ENCODE peak calls at places on chromosomes 13 and 19, in ten cellular contexts. D, C, L, A, P, H, M, Y, W and I are unnamed samples.

GRCh38 chr19:43789029-43789428 is 8.3 kb upstream of the KCNN4 start:
- DNase-seq in H (no peak), W (no peak), A (no peak), D (peak), L (no peak), P (no peak), Y (no peak), M (peak), C (no peak), I (peak)

GRCh38 chr19:57056972-57057371 is 62.8 kb upstream of the USP29 start:
- DNase-seq in A (peak), C (no peak), W (no peak), D (no peak), P (no peak), Y (peak), H (no peak), M (no peak), L (no peak), I (no peak)

GRCh38 chr13:96792736-96793444 is 201.4 kb downstream of the OXGR1 start:
- DNase-seq in P (no peak), D (peak), M (peak), W (no peak), Y (no peak), A (no peak), H (no peak), C (no peak), L (no peak), I (no peak)

GRCh38 chr13:49370390-49370789 is 73.5 kb downstream of the CAB39L start:
- DNase-seq in Y (no peak), H (no peak), A (no peak), M (no peak), C (no peak), L (no peak), W (no peak), P (no peak), D (no peak), I (no peak)

GRCh38 chr19:19170053-19170945 is at the start of gene MEF2B:
- DNase-seq in C (peak), M (peak), H (no peak), L (peak), P (peak), W (peak), D (peak), A (peak), Y (peak), I (peak)

GRCh38 chr19:18611327-18612050 is 1.2 kb upstream of the TMEM59L start:
- DNase-seq in L (peak), A (no peak), W (no peak), Y (no peak), H (no peak), P (no peak), M (no peak), D (no peak), C (no peak), I (peak)

GRCh38 chr19:53037101-53038097 is 7.1 kb upstream of the ERVV-2 start:
- DNase-seq in H (peak), P (no peak), W (no peak), L (no peak), A (no peak), D (peak), C (peak), Y (peak), M (peak), I (peak)

GRCh38 chr13:40143559-40143958 is 488.1 kb downstream of the COG6 start:
- DNase-seq in P (no peak), W (no peak), Y (no peak), C (no peak), A (no peak), L (no peak), H (no peak), D (no peak), M (no peak), I (no peak)

GRCh38 chr19:46303702-46304397 is 7.0 kb downstream of the HIF3A start:
- DNase-seq in A (peak), L (no peak), Y (peak), P (no peak), M (peak), D (peak), H (no peak), C (peak), W (peak), I (peak)

GRCh38 chr13:65600702-65601101 is 1629.4 kb downstream of the PCDH9 start:
- DNase-seq in D (peak), P (no peak), M (peak), Y (no peak), C (no peak), A (no peak), W (no peak), L (no peak), H (no peak), I (no peak)

GRCh38 chr13:45315520-45316167 is 25.3 kb downstream of the TPT1 start:
- DNase-seq in A (no peak), P (no peak), C (no peak), M (no peak), H (no peak), D (no peak), Y (no peak), L (no peak), W (no peak), I (no peak)

GRCh38 chr19:54448037-54448773 is 794 bp upstream of the LENG8 start:
- DNase-seq in D (peak), C (no peak), M (peak), W (no peak), Y (peak), P (peak), A (no peak), H (no peak), L (peak), I (peak)

GRCh38 chr19:10662384-10663251 is 8.5 kb downstream of the ILF3 start:
- DNase-seq in H (no peak), Y (no peak), C (no peak), P (no peak), L (no peak), M (peak), W (no peak), D (no peak), A (no peak), I (no peak)

GRCh38 chr13:52177276-52177675 is 17.9 kb upstream of the NEK3 start:
- DNase-seq in P (no peak), D (no peak), W (no peak), M (no peak), Y (no peak), A (no peak), H (no peak), C (no peak), L (no peak), I (no peak)

GRCh38 chr13:43751624-43752023 is 35.1 kb downstream of the ENOX1 start:
- DNase-seq in M (peak), L (no peak), C (no peak), A (no peak), H (no peak), Y (no peak), D (peak), P (no peak), W (no peak), I (no peak)

GRCh38 chr13:98752942-98753290 is 444 bp upstream of the SLC15A1 start:
- DNase-seq in Y (no peak), H (no peak), C (no peak), A (no peak), W (no peak), L (no peak), D (no peak), P (no peak), M (no peak), I (no peak)

GRCh38 chr13:98752111-98752941 is at the start of gene SLC15A1:
- DNase-seq in W (no peak), L (no peak), C (no peak), A (no peak), Y (no peak), H (no peak), P (no peak), D (no peak), M (no peak), I (peak)

GRCh38 chr13:98749501-98749900 is 3.0 kb downstream of the SLC15A1 start:
- DNase-seq in Y (no peak), L (no peak), P (no peak), M (peak), A (no peak), C (no peak), D (no peak), H (no peak), W (no peak), I (no peak)

GRCh38 chr13:98755116-98755515 is 2.6 kb upstream of the SLC15A1 start:
- DNase-seq in L (no peak), A (no peak), D (no peak), W (no peak), H (no peak), P (no peak), C (no peak), Y (no peak), M (no peak), I (no peak)

DNA sequence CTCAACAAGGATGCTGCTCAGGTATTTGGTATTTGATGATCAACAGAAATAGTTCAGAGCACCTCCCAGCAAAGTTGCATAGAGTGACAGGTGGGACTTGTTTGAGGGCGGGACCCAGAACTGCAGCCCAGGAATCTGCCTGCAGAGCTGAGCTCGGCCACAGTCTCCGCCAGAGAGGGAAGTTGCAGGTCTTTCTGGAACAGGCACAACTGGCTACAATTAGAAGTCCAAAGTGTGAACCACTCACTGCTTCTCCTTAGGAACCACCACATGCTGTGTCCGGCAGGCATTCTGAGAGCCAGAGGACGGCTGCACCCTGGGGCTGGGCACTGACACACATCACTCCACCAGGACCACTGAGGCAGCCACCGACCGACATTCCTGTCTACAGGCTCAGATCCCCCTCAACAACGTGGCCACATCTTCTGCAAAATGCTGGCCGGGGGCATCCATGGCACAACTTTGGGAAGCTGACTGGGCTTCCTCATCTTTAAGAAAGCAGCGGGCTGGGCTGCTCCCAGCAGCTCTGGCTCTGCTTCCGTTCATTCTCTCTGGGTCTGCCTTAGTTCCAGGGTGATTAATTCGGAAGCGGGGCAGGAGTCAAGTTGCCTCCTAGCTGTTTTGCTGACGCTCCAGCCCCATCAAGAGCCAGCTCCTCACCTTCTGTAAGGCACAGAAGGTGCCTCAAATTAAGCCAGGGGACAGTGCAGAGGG is 918 bp downstream of the SLC15A1 start:
- DNase-seq in H (no peak), A (no peak), Y (no peak), P (no peak), L (no peak), C (no peak), W (no peak), D (peak), M (peak), I (peak)
- TF ChIP-seq CTCF in H (no peak), A (no peak), Y (no peak), P (no peak), L (no peak), C (no peak), W (no peak), D (no peak), M (no peak), I (no peak)

DNA sequence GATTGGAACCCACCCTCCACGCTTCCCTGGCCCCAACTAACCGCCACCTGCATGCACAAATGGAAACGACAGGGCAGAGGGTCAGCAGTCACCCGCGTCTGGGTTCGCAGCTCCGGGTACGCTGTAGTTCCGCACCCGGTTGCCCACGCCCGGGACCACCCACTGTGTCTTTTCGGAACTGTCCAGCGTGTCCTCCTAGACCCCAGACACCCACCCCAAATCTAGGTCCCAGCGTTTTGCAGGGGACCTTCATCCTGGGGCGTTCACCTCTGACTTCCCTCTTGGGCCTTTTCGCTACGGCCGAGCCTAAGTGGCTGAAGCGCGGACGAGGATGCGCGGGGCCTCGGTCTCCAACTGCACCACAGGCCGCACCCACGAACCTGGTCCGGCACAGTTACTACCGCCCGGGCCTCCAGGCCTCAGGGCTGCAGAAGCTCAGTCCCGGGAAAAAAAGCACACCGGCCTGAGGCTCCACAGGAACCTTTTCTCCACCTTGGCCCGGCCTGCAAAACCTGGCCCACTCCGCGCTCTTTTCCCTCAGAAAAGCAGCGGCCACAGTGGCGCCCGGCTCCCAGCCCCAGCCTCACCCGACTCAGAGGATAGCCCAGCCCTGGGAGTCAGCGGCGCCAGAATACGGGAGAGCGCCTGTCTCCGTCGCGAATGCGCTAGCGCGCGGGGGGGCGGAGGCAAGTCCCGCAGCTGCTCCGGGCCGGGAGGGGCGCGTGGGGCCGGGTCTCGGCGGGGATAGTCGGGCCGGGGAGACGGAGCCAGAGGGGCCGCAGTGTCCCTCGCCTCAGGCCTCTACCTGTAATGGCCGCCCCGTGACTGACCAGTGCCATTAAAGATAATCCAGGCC is at the start of gene ZFP30:
- DNase-seq in H (peak), W (peak), P (peak), L (peak), A (peak), Y (peak), C (peak), M (peak), D (peak), I (peak)
- TF ChIP-seq CTCF in H (no peak), W (no peak), P (no peak), L (peak), A (no peak), Y (no peak), C (no peak), M (no peak), D (no peak), I (no peak)

GRCh38 chr19:49664171-49665070 is 1.2 kb downstream of the IRF3 start:
- DNase-seq in P (peak), W (peak), A (peak), C (peak), M (peak), Y (peak), H (no peak), D (peak), L (peak), I (peak)
- TF ChIP-seq CTCF in P (peak), W (no peak), A (no peak), C (no peak), M (no peak), Y (no peak), H (no peak), D (peak), L (peak), I (no peak)

GRCh38 chr19:51140441-51140840 is 1.7 kb upstream of the SIGLEC7 start:
- DNase-seq in L (no peak), M (no peak), W (no peak), Y (no peak), D (no peak), H (no peak), P (no peak), A (no peak), C (no peak), I (no peak)

GRCh38 chr19:51141181-51141580 is 920 bp upstream of the SIGLEC7 start:
- DNase-seq in L (no peak), H (no peak), Y (no peak), C (no peak), D (no peak), P (no peak), M (no peak), W (no peak), A (no peak), I (no peak)

GRCh38 chr19:51138549-51138979 is 3.5 kb upstream of the SIGLEC7 start:
- DNase-seq in P (no peak), L (no peak), C (no peak), M (no peak), W (no peak), Y (no peak), D (no peak), A (peak), H (no peak), I (no peak)

GRCh38 chr19:51137812-51138425 is 4.2 kb upstream of the SIGLEC7 start:
- DNase-seq in L (no peak), H (no peak), Y (no peak), A (no peak), P (no peak), D (no peak), W (no peak), M (no peak), C (no peak), I (no peak)

GRCh38 chr19:51139299-51140018 is 2.6 kb upstream of the SIGLEC7 start:
- DNase-seq in M (no peak), W (no peak), H (no peak), A (no peak), L (no peak), D (no peak), C (no peak), Y (no peak), P (no peak), I (no peak)
- TF ChIP-seq CTCF in M (no peak), W (no peak), H (no peak), A (no peak), L (no peak), D (no peak), C (no peak), Y (no peak), P (no peak), I (no peak)

GRCh38 chr19:49761625-49762311 is 1.3 kb downstream of the TSKS start:
- DNase-seq in W (no peak), M (peak), C (no peak), A (no peak), H (peak), P (no peak), Y (no peak), L (peak), D (peak), I (no peak)
- TF ChIP-seq CTCF in W (no peak), M (peak), C (no peak), A (no peak), H (peak), P (no peak), Y (no peak), L (peak), D (peak), I (no peak)

GRCh38 chr13:27174766-27175455 is 3.3 kb upstream of the USP12 start:
- DNase-seq in Y (no peak), A (no peak), H (no peak), P (no peak), M (peak), L (no peak), D (no peak), W (no peak), C (no peak), I (no peak)

GRCh38 chr13:27176772-27177171 is 5.2 kb upstream of the USP12 start:
- DNase-seq in D (no peak), C (no peak), L (no peak), A (no peak), M (no peak), W (no peak), P (no peak), H (no peak), Y (no peak), I (no peak)

GRCh38 chr13:27182054-27182453 is 10.4 kb upstream of the USP12 start:
- DNase-seq in D (no peak), Y (no peak), M (no peak), P (no peak), C (no peak), A (no peak), W (no peak), H (no peak), L (no peak), I (no peak)

GRCh38 chr13:27182844-27183497 is 11.4 kb upstream of the USP12 start:
- DNase-seq in H (no peak), Y (peak), P (no peak), M (peak), C (no peak), D (no peak), A (peak), W (peak), L (peak), I (no peak)

DNA sequence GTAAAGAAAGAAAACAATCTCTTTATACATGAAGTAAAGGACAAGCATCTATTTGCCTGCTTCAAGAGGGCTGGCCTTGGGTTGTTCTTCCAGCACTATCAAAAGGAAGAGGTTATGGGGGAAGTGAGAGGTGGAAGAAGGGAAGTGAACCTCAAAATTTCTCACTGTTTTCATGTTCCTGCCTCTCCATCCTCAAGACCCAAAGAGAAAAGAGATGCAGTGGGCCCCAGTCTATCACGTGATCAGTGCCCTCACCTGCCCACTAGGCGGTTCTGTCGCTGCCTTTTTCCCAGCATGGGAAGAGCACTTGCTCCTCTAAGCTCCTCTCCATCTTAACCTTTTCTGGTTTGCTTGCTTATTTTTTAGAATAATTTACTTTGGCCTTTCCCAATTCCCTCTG is 6.2 kb upstream of the USP12 start:
- DNase-seq in D (no peak), A (no peak), C (no peak), P (no peak), L (no peak), Y (peak), W (no peak), H (no peak), M (no peak), I (no peak)
- TF ChIP-seq CTCF in D (peak), A (no peak), C (no peak), P (no peak), L (no peak), Y (no peak), W (no peak), H (no peak), M (no peak), I (no peak)